ENCODE peak calls at places on chromosomes 1 and 21, in six cellular contexts. L, C, Z, E, S and R are unnamed samples.

GRCh38 chr1:182246783-182247182 is 144.8 kb downstream of the GLUL start:
- DNase-seq in L (no peak), C (peak; percentile 82), Z (peak; percentile 31), E (no peak), S (no peak), R (no peak)

GRCh38 chr1:65527672-65528071 is 107.2 kb downstream of the LEPR start:
- DNase-seq in L (no peak), C (no peak), Z (no peak), E (no peak), S (no peak), R (no peak)

GRCh38 chr1:102336602-102337001 is 339.9 kb upstream of the OLFM3 start:
- DNase-seq in L (no peak), C (no peak), Z (no peak), E (no peak), S (no peak), R (no peak)

GRCh38 chr1:79235221-79236002 is 228.9 kb upstream of the ADGRL4 start:
- DNase-seq in L (no peak), C (no peak), Z (no peak), E (no peak), S (no peak), R (no peak)

GRCh38 chr1:245812278-245812677 is 657.5 kb downstream of the KIF26B start:
- DNase-seq in L (no peak), C (no peak), Z (no peak), E (no peak), S (no peak), R (no peak)

GRCh38 chr1:23699280-23700179 is 7.9 kb downstream of the RPL11 start:
- DNase-seq in L (no peak), C (no peak), Z (no peak), E (no peak), S (no peak), R (peak; percentile 57)

GRCh38 chr1:46485564-46486431 is 3.8 kb upstream of the DMBX1 start:
- DNase-seq in L (no peak), C (no peak), Z (no peak), E (no peak), S (no peak), R (no peak)

GRCh38 chr1:156483397-156483796 is 17.2 kb downstream of the MEF2D start:
- DNase-seq in L (no peak), C (no peak), Z (no peak), E (no peak), S (no peak), R (no peak)

GRCh38 chr1:228131736-228132135 is 8.3 kb upstream of the GUK1 start:
- DNase-seq in L (no peak), C (no peak), Z (no peak), E (no peak), S (no peak), R (no peak)

GRCh38 chr1:36457691-36458090 is 6.5 kb downstream of the MRPS15 start:
- DNase-seq in L (no peak), C (no peak), Z (no peak), E (no peak), S (no peak), R (no peak)

GRCh38 chr1:11929849-11930248 is 3.6 kb upstream of the KIAA2013 start:
- DNase-seq in L (no peak), C (peak; percentile 96), Z (peak; percentile 66), E (no peak), S (peak; percentile 42), R (peak; percentile 58)

GRCh38 chr1:53262000-53262399 is 23.7 kb upstream of the MAGOH start:
- DNase-seq in L (no peak), C (no peak), Z (no peak), E (no peak), S (no peak), R (no peak)

GRCh38 chr1:53267761-53268160 is 29.4 kb upstream of the MAGOH start:
- DNase-seq in L (no peak), C (peak; percentile 60), Z (no peak), E (no peak), S (no peak), R (no peak)

GRCh38 chr1:53264048-53264447 is 25.7 kb upstream of the MAGOH start:
- DNase-seq in L (no peak), C (no peak), Z (no peak), E (no peak), S (no peak), R (no peak)

GRCh38 chr1:53265581-53265980 is 27.3 kb upstream of the MAGOH start:
- DNase-seq in L (no peak), C (no peak), Z (no peak), E (no peak), S (no peak), R (no peak)

GRCh38 chr1:53266038-53266437 is 27.7 kb upstream of the MAGOH start:
- DNase-seq in L (no peak), C (no peak), Z (no peak), E (no peak), S (no peak), R (no peak)
- TF ChIP-seq CTCF in L (no peak), C (no peak), Z (no peak), E (no peak), S (no peak), R (no peak)

GRCh38 chr1:229430761-229431269 is 3.1 kb downstream of the ACTA1 start:
- DNase-seq in L (peak; percentile 74), C (no peak), Z (peak; percentile 41), E (peak; percentile 89), S (no peak), R (peak; percentile 71)
- TF ChIP-seq CTCF in L (no peak), C (no peak), Z (no peak), E (no peak), S (no peak), R (no peak)

GRCh38 chr21:42764443-42764760 is 111.0 kb downstream of the PDE9A start:
- DNase-seq in L (no peak), C (no peak), Z (no peak), E (no peak), S (no peak), R (no peak)
- TF ChIP-seq CTCF in L (no peak), C (no peak), Z (no peak), E (no peak), S (no peak), R (no peak)

GRCh38 chr1:14826731-14827326 is 228.3 kb downstream of the KAZN start:
- DNase-seq in L (no peak), C (no peak), Z (no peak), E (no peak), S (no peak), R (no peak)

GRCh38 chr1:14824314-14824915 is 225.9 kb downstream of the KAZN start:
- DNase-seq in L (no peak), C (no peak), Z (no peak), E (no peak), S (no peak), R (no peak)

GRCh38 chr1:14825396-14825795 is 226.9 kb downstream of the KAZN start:
- DNase-seq in L (no peak), C (no peak), Z (no peak), E (no peak), S (no peak), R (no peak)

GRCh38 chr1:14827870-14828269 is 229.4 kb downstream of the KAZN start:
- DNase-seq in L (no peak), C (no peak), Z (no peak), E (no peak), S (no peak), R (no peak)

DNA sequence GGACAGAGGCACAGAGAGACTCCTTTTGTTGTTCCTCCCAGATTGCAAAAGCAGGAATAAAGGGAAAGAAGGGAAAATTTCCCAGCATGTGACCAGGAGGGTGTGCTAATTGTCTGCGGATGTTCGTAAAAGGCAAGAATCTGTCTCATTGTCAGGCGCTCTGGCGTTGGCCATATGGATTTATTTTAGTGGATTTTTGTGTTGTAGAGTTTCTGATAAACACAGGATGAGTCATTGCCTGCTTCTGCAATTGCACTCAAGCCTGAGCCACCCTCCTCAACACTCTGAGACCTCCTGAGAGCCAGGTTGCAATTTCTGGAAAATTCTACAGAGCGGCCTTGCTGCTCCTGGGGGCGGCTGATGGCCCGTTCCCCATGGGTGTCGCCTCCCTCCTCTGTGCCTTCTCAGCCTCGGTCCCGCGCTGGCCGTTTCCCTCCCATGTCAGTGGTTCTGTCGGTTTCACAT is 227.7 kb downstream of the KAZN start:
- DNase-seq in L (no peak), C (peak; percentile 91), Z (no peak), E (no peak), S (no peak), R (no peak)
- TF ChIP-seq CTCF in L (peak; percentile 12), C (no peak), Z (no peak), E (no peak), S (no peak), R (no peak)

GRCh38 chr1:212414328-212415106 is at the start of gene PACC1:
- DNase-seq in L (peak; percentile 95), C (peak; percentile 97), Z (peak; percentile 88), E (peak; percentile 97), S (peak; percentile 56), R (peak; percentile 97)
- TF ChIP-seq CTCF in L (no peak), C (no peak), Z (no peak), E (no peak), S (no peak), R (no peak)

GRCh38 chr1:41414716-41415306 is 53.6 kb downstream of the FOXO6 start:
- DNase-seq in L (no peak), C (no peak), Z (no peak), E (no peak), S (no peak), R (no peak)

GRCh38 chr1:41417746-41418145 is 56.5 kb downstream of the FOXO6 start:
- DNase-seq in L (no peak), C (no peak), Z (no peak), E (no peak), S (no peak), R (no peak)

GRCh38 chr1:41417335-41417682 is 56.1 kb downstream of the FOXO6 start:
- DNase-seq in L (no peak), C (no peak), Z (no peak), E (no peak), S (no peak), R (no peak)

GRCh38 chr1:41416081-41416480 is 54.8 kb downstream of the FOXO6 start:
- DNase-seq in L (no peak), C (no peak), Z (no peak), E (no peak), S (no peak), R (no peak)

GRCh38 chr1:41416552-41417334 is 55.5 kb downstream of the FOXO6 start:
- DNase-seq in L (peak; percentile 80), C (peak; percentile 92), Z (peak; percentile 64), E (peak; percentile 82), S (no peak), R (peak; percentile 65)
- TF ChIP-seq CTCF in L (peak; percentile 94), C (no peak), Z (peak; percentile 84), E (peak; percentile 76), S (peak; percentile 94), R (peak; percentile 94)

DNA sequence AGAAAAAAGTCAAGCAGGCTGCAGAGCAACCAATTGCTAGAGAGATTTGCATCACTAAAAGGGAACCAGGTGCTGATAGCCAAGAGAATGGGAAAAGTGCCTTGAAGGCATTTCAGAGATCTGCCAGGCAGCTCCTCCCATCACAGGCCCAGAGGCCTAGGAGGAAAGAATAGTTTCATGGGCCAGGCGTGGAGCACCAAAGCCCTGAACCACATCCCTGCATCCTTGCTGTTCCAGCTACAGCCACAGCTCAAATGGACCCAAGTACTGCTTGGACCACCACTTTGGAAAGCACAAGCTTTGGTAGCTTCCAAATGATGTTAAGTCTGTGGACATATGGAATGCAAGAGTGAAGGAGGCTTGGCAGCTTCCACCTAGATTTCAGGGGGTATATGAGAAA is 29.7 kb upstream of the ZSWIM5 start:
- DNase-seq in L (no peak), C (no peak), Z (no peak), E (no peak), S (no peak), R (no peak)
- TF ChIP-seq CTCF in L (no peak), C (no peak), Z (no peak), E (no peak), S (no peak), R (no peak)